ENCODE peak calls at places on chromosomes 5 and 9, in eight cellular contexts. One of them, this sample, is unnamed.

GRCh38 chr9:85290019-85290418 is 451.7 kb downstream of the AGTPBP1 start:
- DNase-seq in tibial nerve: no peak
- DNase-seq in stomach: no peak
- DNase-seq in A549: no peak
- DNase-seq in K562: no peak
- DNase-seq in ovary: no peak
- DNase-seq in transverse colon: no peak
- DNase-seq in H1: no peak
- DNase-seq in this sample: no peak

GRCh38 chr9:137310190-137311052 is 8.3 kb upstream of the NRARP start:
- DNase-seq in tibial nerve: no peak
- DNase-seq in stomach: no peak
- DNase-seq in A549: peak
- DNase-seq in K562: no peak
- DNase-seq in ovary: no peak
- DNase-seq in transverse colon: peak
- DNase-seq in H1: peak
- DNase-seq in this sample: no peak

GRCh38 chr5:177209610-177210009 is 76.0 kb downstream of the NSD1 start:
- DNase-seq in tibial nerve: no peak
- DNase-seq in stomach: no peak
- DNase-seq in A549: no peak
- DNase-seq in K562: no peak
- DNase-seq in ovary: no peak
- DNase-seq in transverse colon: no peak
- DNase-seq in H1: no peak
- DNase-seq in this sample: no peak

GRCh38 chr5:39501403-39501802 is 76.6 kb upstream of the DAB2 start:
- DNase-seq in tibial nerve: no peak
- DNase-seq in stomach: no peak
- DNase-seq in A549: peak
- DNase-seq in K562: no peak
- DNase-seq in ovary: peak
- DNase-seq in transverse colon: no peak
- DNase-seq in H1: no peak
- DNase-seq in this sample: no peak

GRCh38 chr5:127386557-127386956 is 96.0 kb downstream of the MEGF10 start:
- DNase-seq in tibial nerve: no peak
- DNase-seq in stomach: no peak
- DNase-seq in A549: peak
- DNase-seq in K562: no peak
- DNase-seq in ovary: no peak
- DNase-seq in transverse colon: no peak
- DNase-seq in H1: no peak
- DNase-seq in this sample: no peak

GRCh38 chr5:71830626-71831539 is 111.8 kb downstream of the CARTPT start:
- DNase-seq in tibial nerve: peak
- DNase-seq in stomach: peak
- DNase-seq in A549: peak
- DNase-seq in K562: no peak
- DNase-seq in ovary: peak
- DNase-seq in transverse colon: peak
- DNase-seq in H1: no peak
- DNase-seq in this sample: no peak

GRCh38 chr9:75455444-75455921 is 367.2 kb downstream of the OSTF1 start:
- DNase-seq in tibial nerve: no peak
- DNase-seq in stomach: no peak
- DNase-seq in A549: no peak
- DNase-seq in K562: no peak
- DNase-seq in ovary: no peak
- DNase-seq in transverse colon: no peak
- DNase-seq in H1: no peak
- DNase-seq in this sample: no peak

GRCh38 chr9:89046832-89047231 is 55.6 kb downstream of the S1PR3 start:
- DNase-seq in tibial nerve: no peak
- DNase-seq in stomach: no peak
- DNase-seq in A549: no peak
- DNase-seq in K562: no peak
- DNase-seq in ovary: no peak
- DNase-seq in transverse colon: no peak
- DNase-seq in H1: no peak
- DNase-seq in this sample: peak

GRCh38 chr9:130846487-130847305 is 11.6 kb downstream of the ABL1 start:
- DNase-seq in tibial nerve: no peak
- DNase-seq in stomach: peak
- DNase-seq in A549: peak
- DNase-seq in K562: no peak
- DNase-seq in ovary: peak
- DNase-seq in transverse colon: no peak
- DNase-seq in H1: no peak
- DNase-seq in this sample: peak

GRCh38 chr9:95107001-95107749 is 210.3 kb downstream of the FANCC start:
- DNase-seq in tibial nerve: peak
- DNase-seq in stomach: no peak
- DNase-seq in A549: no peak
- DNase-seq in K562: no peak
- DNase-seq in ovary: no peak
- DNase-seq in transverse colon: no peak
- DNase-seq in H1: no peak
- DNase-seq in this sample: no peak

GRCh38 chr5:146073239-146073900 is 32.0 kb downstream of the PLAC8L1 start:
- DNase-seq in tibial nerve: no peak
- DNase-seq in stomach: no peak
- DNase-seq in A549: no peak
- DNase-seq in K562: no peak
- DNase-seq in ovary: no peak
- DNase-seq in transverse colon: peak
- DNase-seq in H1: peak
- DNase-seq in this sample: no peak

GRCh38 chr5:95283761-95284511 is 958 bp downstream of the MCTP1 start:
- DNase-seq in tibial nerve: no peak
- DNase-seq in stomach: peak
- DNase-seq in A549: peak
- DNase-seq in K562: peak
- DNase-seq in ovary: no peak
- DNase-seq in transverse colon: peak
- DNase-seq in H1: peak
- DNase-seq in this sample: no peak

DNA sequence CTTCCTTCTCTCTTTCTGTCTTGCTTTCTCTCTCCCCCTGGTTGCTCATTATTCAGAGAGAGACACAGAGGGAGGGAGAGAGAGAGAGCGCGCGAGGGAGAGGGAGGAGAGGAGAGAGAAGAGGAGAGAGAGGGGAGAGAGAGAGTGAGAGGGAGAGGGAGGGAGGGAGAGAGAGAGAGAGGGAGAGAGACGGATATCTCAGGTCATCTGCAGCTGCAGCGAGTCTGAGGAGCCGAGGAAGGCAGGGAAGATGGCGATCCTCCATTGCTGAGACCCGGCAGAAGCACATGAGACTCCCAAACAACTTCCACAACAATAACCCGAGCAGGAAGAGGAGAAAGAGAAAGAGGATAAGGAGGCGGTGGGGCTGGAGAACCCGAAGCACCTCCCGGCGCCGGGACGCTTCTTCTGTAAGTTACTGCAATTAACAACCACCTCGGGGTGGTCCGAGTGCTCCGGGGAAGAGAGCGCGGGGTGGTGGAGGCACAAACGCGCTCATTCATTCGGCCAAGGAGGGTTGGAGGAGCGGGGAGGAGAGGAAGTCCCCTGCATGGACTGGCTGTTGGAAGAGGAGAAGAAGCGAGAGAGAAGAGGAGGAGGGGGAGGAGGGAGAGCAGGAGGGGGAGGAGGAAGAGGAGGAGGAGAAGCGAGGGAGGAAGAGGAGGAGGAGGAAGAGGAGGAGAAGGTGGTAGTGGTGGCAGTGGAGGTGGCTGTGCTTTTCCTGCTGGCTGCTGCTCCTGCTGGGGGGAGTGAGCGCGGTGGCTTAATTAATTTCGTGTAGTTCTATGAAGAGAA is at the start of gene ZNF462:
- DNase-seq in tibial nerve: peak
- DNase-seq in stomach: no peak
- DNase-seq in A549: peak
- DNase-seq in K562: no peak
- DNase-seq in ovary: peak
- DNase-seq in transverse colon: peak
- DNase-seq in H1: peak
- DNase-seq in this sample: no peak
- TF ChIP-seq POLR2A in tibial nerve: peak
- TF ChIP-seq POLR2A in stomach: no peak
- TF ChIP-seq POLR2A in A549: peak
- TF ChIP-seq POLR2A in K562: no peak
- TF ChIP-seq POLR2A in ovary: peak
- TF ChIP-seq POLR2A in transverse colon: peak
- TF ChIP-seq POLR2A in H1: peak
- TF ChIP-seq POLR2A in this sample: no peak

DNA sequence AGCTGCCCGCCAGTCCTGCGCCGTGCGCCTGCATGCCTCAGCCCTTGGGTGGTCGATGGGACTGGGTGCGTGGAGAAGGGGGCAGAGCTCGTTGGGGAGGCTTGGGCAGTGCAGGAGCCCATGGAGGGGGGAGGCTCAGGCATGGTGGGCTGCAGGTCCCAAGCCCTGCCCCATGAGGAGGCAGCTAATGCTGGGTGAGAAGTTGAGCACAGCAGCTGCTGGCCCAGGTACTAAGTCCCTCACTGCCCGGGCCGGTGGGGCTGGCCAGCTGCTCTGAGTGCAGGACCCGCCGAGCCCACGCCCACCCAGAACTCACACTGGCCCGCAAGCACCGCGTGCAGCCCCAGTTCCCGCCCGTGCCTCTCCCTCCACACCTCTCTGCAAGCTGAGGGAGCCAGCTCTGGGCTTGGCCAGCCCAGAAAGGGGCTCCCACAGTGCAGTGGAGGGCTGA is 764.3 kb upstream of the TYRP1 start:
- DNase-seq in tibial nerve: no peak
- DNase-seq in stomach: no peak
- DNase-seq in A549: no peak
- DNase-seq in K562: no peak
- DNase-seq in ovary: no peak
- DNase-seq in transverse colon: no peak
- DNase-seq in H1: no peak
- DNase-seq in this sample: no peak
- H3K27ac ChIP-seq in tibial nerve: no peak
- H3K27ac ChIP-seq in stomach: no peak
- H3K27ac ChIP-seq in A549: no peak
- H3K27ac ChIP-seq in K562: no peak
- H3K27ac ChIP-seq in ovary: no peak
- H3K27ac ChIP-seq in transverse colon: no peak
- H3K27ac ChIP-seq in H1: no peak
- H3K27ac ChIP-seq in this sample: no peak

GRCh38 chr5:150672884-150673275 is 11.8 kb downstream of the MYOZ3 start:
- DNase-seq in tibial nerve: no peak
- DNase-seq in stomach: no peak
- DNase-seq in A549: no peak
- DNase-seq in K562: no peak
- DNase-seq in ovary: no peak
- DNase-seq in transverse colon: no peak
- DNase-seq in H1: no peak
- DNase-seq in this sample: no peak

GRCh38 chr5:150670275-150670960 is 9.4 kb downstream of the MYOZ3 start:
- DNase-seq in tibial nerve: no peak
- DNase-seq in stomach: no peak
- DNase-seq in A549: no peak
- DNase-seq in K562: no peak
- DNase-seq in ovary: no peak
- DNase-seq in transverse colon: no peak
- DNase-seq in H1: no peak
- DNase-seq in this sample: peak

GRCh38 chr5:150670961-150671337 is 9.9 kb downstream of the MYOZ3 start:
- DNase-seq in tibial nerve: no peak
- DNase-seq in stomach: no peak
- DNase-seq in A549: no peak
- DNase-seq in K562: no peak
- DNase-seq in ovary: no peak
- DNase-seq in transverse colon: no peak
- DNase-seq in H1: no peak
- DNase-seq in this sample: no peak

GRCh38 chr5:150672237-150672883 is 11.3 kb downstream of the MYOZ3 start:
- DNase-seq in tibial nerve: no peak
- DNase-seq in stomach: peak
- DNase-seq in A549: no peak
- DNase-seq in K562: no peak
- DNase-seq in ovary: no peak
- DNase-seq in transverse colon: no peak
- DNase-seq in H1: peak
- DNase-seq in this sample: peak

DNA sequence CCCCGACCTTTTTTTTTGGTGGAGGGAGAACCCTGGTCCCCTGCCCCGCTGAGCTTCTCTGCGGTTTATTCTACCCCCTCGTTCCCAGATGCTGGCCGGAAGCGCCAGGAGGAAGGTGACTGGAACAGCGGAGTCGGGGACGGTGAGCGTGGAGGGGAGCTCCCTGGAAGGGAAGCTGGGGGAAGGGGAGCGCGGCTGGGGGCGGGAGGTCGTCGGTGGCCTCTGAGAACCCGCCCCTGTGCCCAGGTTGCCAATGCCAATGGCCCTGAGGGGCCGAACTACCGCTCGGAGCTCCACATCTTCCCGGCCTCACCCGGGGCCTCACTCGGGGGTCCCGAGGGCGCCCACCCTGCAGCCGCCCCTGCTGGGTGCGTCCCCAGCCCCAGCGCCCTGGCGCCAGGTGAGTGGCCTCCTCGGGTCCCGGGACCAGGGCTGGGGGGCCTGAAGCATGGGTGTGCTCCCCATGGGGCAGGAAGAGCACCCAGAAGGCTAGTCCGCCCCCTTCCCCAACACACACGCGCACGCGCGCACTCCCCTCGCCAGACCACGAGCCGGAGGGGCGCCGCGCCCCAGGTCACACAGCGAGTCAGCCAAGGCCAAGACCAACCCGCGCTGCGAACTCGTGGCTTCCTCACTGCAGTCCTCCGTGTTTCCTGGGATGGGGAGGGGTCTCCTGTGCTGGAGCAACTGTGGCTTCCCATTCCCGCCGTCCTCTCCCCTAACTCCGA is 10.6 kb downstream of the MYOZ3 start:
- DNase-seq in tibial nerve: no peak
- DNase-seq in stomach: no peak
- DNase-seq in A549: no peak
- DNase-seq in K562: no peak
- DNase-seq in ovary: no peak
- DNase-seq in transverse colon: no peak
- DNase-seq in H1: peak
- DNase-seq in this sample: no peak
- TF ChIP-seq EP300 in tibial nerve: no peak
- TF ChIP-seq EP300 in stomach: no peak
- TF ChIP-seq EP300 in A549: no peak
- TF ChIP-seq EP300 in K562: no peak
- TF ChIP-seq EP300 in ovary: no peak
- TF ChIP-seq EP300 in transverse colon: no peak
- TF ChIP-seq EP300 in H1: no peak
- TF ChIP-seq EP300 in this sample: no peak

GRCh38 chr9:106859957-106860715 is 2.8 kb upstream of the ZNF462 start:
- DNase-seq in tibial nerve: no peak
- DNase-seq in stomach: no peak
- DNase-seq in A549: peak
- DNase-seq in K562: no peak
- DNase-seq in ovary: peak
- DNase-seq in transverse colon: peak
- DNase-seq in H1: peak
- DNase-seq in this sample: no peak
- TF ChIP-seq POLR2A in tibial nerve: no peak
- TF ChIP-seq POLR2A in stomach: no peak
- TF ChIP-seq POLR2A in A549: no peak
- TF ChIP-seq POLR2A in K562: no peak
- TF ChIP-seq POLR2A in ovary: no peak
- TF ChIP-seq POLR2A in transverse colon: peak
- TF ChIP-seq POLR2A in H1: peak
- TF ChIP-seq POLR2A in this sample: no peak

This sample was measured in esophagus muscularis mucosa.